ENCODE peak calls at places on chromosomes 13 and 19, in six cellular contexts. One of them, this sample, is unnamed. For H3K4me1, the result is how much of the 10 kb centered on the place peaks cover.

GRCh38 chr19:9986787-9987281 is 23.5 kb downstream of the COL5A3 start:
- DNase-seq in kidney: no peak
- DNase-seq in Peyer's patch: no peak
- DNase-seq in pancreas: no peak
- DNase-seq in GM23338: peak
- DNase-seq in adrenal gland: no peak
- DNase-seq in this sample: no peak

GRCh38 chr13:60148918-60149317 is 14.8 kb downstream of the DIAPH3 start:
- DNase-seq in kidney: no peak
- DNase-seq in Peyer's patch: no peak
- DNase-seq in pancreas: no peak
- DNase-seq in GM23338: no peak
- DNase-seq in adrenal gland: no peak
- DNase-seq in this sample: no peak

GRCh38 chr19:19464339-19465098 is 50.8 kb downstream of the TSSK6 start:
- DNase-seq in kidney: peak
- DNase-seq in Peyer's patch: no peak
- DNase-seq in pancreas: peak
- DNase-seq in GM23338: peak
- DNase-seq in adrenal gland: no peak
- DNase-seq in this sample: no peak

GRCh38 chr13:113427562-113428468 is 25.5 kb downstream of the ADPRHL1 start:
- DNase-seq in kidney: no peak
- DNase-seq in Peyer's patch: no peak
- DNase-seq in pancreas: no peak
- DNase-seq in GM23338: no peak
- DNase-seq in adrenal gland: no peak
- DNase-seq in this sample: no peak

GRCh38 chr13:44470623-44471562 is 97.3 kb downstream of the SERP2 start:
- DNase-seq in kidney: no peak
- DNase-seq in Peyer's patch: no peak
- DNase-seq in pancreas: no peak
- DNase-seq in GM23338: peak
- DNase-seq in adrenal gland: no peak
- DNase-seq in this sample: no peak

GRCh38 chr19:16324384-16325160 is at the start of gene KLF2:
- DNase-seq in kidney: peak
- DNase-seq in Peyer's patch: peak
- DNase-seq in pancreas: peak
- DNase-seq in GM23338: peak
- DNase-seq in adrenal gland: peak
- DNase-seq in this sample: peak

GRCh38 chr13:31670831-31671617 is 68.3 kb upstream of the RXFP2 start:
- DNase-seq in kidney: no peak
- DNase-seq in Peyer's patch: no peak
- DNase-seq in pancreas: no peak
- DNase-seq in GM23338: no peak
- DNase-seq in adrenal gland: no peak
- DNase-seq in this sample: no peak

GRCh38 chr19:18940791-18941627 is at the start of gene HOMER3:
- DNase-seq in kidney: peak
- DNase-seq in Peyer's patch: peak
- DNase-seq in pancreas: peak
- DNase-seq in GM23338: peak
- DNase-seq in adrenal gland: peak
- DNase-seq in this sample: peak

GRCh38 chr13:100280681-100281080 is 191.8 kb downstream of the PCCA start:
- DNase-seq in kidney: no peak
- DNase-seq in Peyer's patch: no peak
- DNase-seq in pancreas: no peak
- DNase-seq in GM23338: no peak
- DNase-seq in adrenal gland: no peak
- DNase-seq in this sample: no peak

GRCh38 chr19:800360-801029 is 3.2 kb downstream of the PTBP1 start:
- DNase-seq in kidney: peak
- DNase-seq in Peyer's patch: no peak
- DNase-seq in pancreas: peak
- DNase-seq in GM23338: no peak
- DNase-seq in adrenal gland: peak
- DNase-seq in this sample: no peak

GRCh38 chr13:22198001-22198400 is 527.1 kb downstream of the FGF9 start:
- DNase-seq in kidney: no peak
- DNase-seq in Peyer's patch: no peak
- DNase-seq in pancreas: peak
- DNase-seq in GM23338: no peak
- DNase-seq in adrenal gland: no peak
- DNase-seq in this sample: no peak

GRCh38 chr19:19445911-19446361 is 40.5 kb downstream of the GATAD2A start:
- DNase-seq in kidney: peak
- DNase-seq in Peyer's patch: no peak
- DNase-seq in pancreas: no peak
- DNase-seq in GM23338: no peak
- DNase-seq in adrenal gland: no peak
- DNase-seq in this sample: peak

GRCh38 chr13:73677041-73677589 is 457.1 kb downstream of the KLF12 start:
- DNase-seq in kidney: no peak
- DNase-seq in Peyer's patch: no peak
- DNase-seq in pancreas: no peak
- DNase-seq in GM23338: no peak
- DNase-seq in adrenal gland: no peak
- DNase-seq in this sample: no peak

GRCh38 chr13:108980237-108980636 is 350.8 kb downstream of the MYO16 start:
- DNase-seq in kidney: no peak
- DNase-seq in Peyer's patch: no peak
- DNase-seq in pancreas: no peak
- DNase-seq in GM23338: no peak
- DNase-seq in adrenal gland: no peak
- DNase-seq in this sample: no peak

GRCh38 chr13:93942016-93942415 is 537.5 kb downstream of the DCT start:
- DNase-seq in kidney: no peak
- DNase-seq in Peyer's patch: no peak
- DNase-seq in pancreas: no peak
- DNase-seq in GM23338: no peak
- DNase-seq in adrenal gland: no peak
- DNase-seq in this sample: no peak

GRCh38 chr19:10533656-10534386 is 9.9 kb upstream of the ATG4D start:
- DNase-seq in kidney: no peak
- DNase-seq in Peyer's patch: no peak
- DNase-seq in pancreas: no peak
- DNase-seq in GM23338: no peak
- DNase-seq in adrenal gland: no peak
- DNase-seq in this sample: no peak

GRCh38 chr13:34411881-34412280 is 530.2 kb upstream of the NBEA start:
- DNase-seq in kidney: no peak
- DNase-seq in Peyer's patch: no peak
- DNase-seq in pancreas: no peak
- DNase-seq in GM23338: no peak
- DNase-seq in adrenal gland: no peak
- DNase-seq in this sample: no peak

GRCh38 chr19:13974073-13974472 is 21.8 kb downstream of the DCAF15 start:
- DNase-seq in kidney: no peak
- DNase-seq in Peyer's patch: no peak
- DNase-seq in pancreas: no peak
- DNase-seq in GM23338: peak
- DNase-seq in adrenal gland: no peak
- DNase-seq in this sample: no peak

GRCh38 chr19:55087542-55087935 is 11.9 kb downstream of the EPS8L1 start:
- DNase-seq in kidney: peak
- DNase-seq in Peyer's patch: no peak
- DNase-seq in pancreas: peak
- DNase-seq in GM23338: peak
- DNase-seq in adrenal gland: no peak
- DNase-seq in this sample: no peak

GRCh38 chr19:56377105-56377924 is 16.0 kb downstream of the ZNF582 start:
- DNase-seq in kidney: no peak
- DNase-seq in Peyer's patch: no peak
- DNase-seq in pancreas: no peak
- DNase-seq in GM23338: peak
- DNase-seq in adrenal gland: no peak
- DNase-seq in this sample: no peak

GRCh38 chr13:49810825-49811526 is 18.5 kb upstream of the KPNA3 start:
- DNase-seq in kidney: no peak
- DNase-seq in Peyer's patch: no peak
- DNase-seq in pancreas: no peak
- DNase-seq in GM23338: no peak
- DNase-seq in adrenal gland: peak
- DNase-seq in this sample: no peak

GRCh38 chr19:43561144-43561970 is 14.0 kb downstream of the XRCC1 start:
- DNase-seq in kidney: peak
- DNase-seq in Peyer's patch: no peak
- DNase-seq in pancreas: no peak
- DNase-seq in GM23338: no peak
- DNase-seq in adrenal gland: no peak
- DNase-seq in this sample: peak

GRCh38 chr19:14113762-14114414 is 3.7 kb downstream of the PRKACA start:
- DNase-seq in kidney: no peak
- DNase-seq in Peyer's patch: no peak
- DNase-seq in pancreas: peak
- DNase-seq in GM23338: peak
- DNase-seq in adrenal gland: peak
- DNase-seq in this sample: peak

GRCh38 chr19:3028305-3029069 is 593 bp downstream of the TLE2 start:
- DNase-seq in kidney: peak
- DNase-seq in Peyer's patch: no peak
- DNase-seq in pancreas: no peak
- DNase-seq in GM23338: peak
- DNase-seq in adrenal gland: no peak
- DNase-seq in this sample: no peak

GRCh38 chr13:25170554-25171107 is 1.5 kb downstream of the AMER2 start:
- DNase-seq in kidney: no peak
- DNase-seq in Peyer's patch: no peak
- DNase-seq in pancreas: no peak
- DNase-seq in GM23338: peak
- DNase-seq in adrenal gland: no peak
- DNase-seq in this sample: no peak

GRCh38 chr13:85985791-85986190 is 186.6 kb upstream of the SLITRK6 start:
- DNase-seq in kidney: no peak
- DNase-seq in Peyer's patch: no peak
- DNase-seq in pancreas: no peak
- DNase-seq in GM23338: no peak
- DNase-seq in adrenal gland: no peak
- DNase-seq in this sample: no peak

GRCh38 chr19:5951338-5951861 is 26.5 kb downstream of the RANBP3 start:
- DNase-seq in kidney: peak
- DNase-seq in Peyer's patch: peak
- DNase-seq in pancreas: no peak
- DNase-seq in GM23338: peak
- DNase-seq in adrenal gland: no peak
- DNase-seq in this sample: peak
- H3K4me1 ChIP-seq in kidney: under half
- H3K4me1 ChIP-seq in Peyer's patch: under half
- H3K4me1 ChIP-seq in pancreas: under half
- H3K4me1 ChIP-seq in GM23338: half or more
- H3K4me1 ChIP-seq in adrenal gland: half or more
- H3K4me1 ChIP-seq in this sample: half or more

DNA sequence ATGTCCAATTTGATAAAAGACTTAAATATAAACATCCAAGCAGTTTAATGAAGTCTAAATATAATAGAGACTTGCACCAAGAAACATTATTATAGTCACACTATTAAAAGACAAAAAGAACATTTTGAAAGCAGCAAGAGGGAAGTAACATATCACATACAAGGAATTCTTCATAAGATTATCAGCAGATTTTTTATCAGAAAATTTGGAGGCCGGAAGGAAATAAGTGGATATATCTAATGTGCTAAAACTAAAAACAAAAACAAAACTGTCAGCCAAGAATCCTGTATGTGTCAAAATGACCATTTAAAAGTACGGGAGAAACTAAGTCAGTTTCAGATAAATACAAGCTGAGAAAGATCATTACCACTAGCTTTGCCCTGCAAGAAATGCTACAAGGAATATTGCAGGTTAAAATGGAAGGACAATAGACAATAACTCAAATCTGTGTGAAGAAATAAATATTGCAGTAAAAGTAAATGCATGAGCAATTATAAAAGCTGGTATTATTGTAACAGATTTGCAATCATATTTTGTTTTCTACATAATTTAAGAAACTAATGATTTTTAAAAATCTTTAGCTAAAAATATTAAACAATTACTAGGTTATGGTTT is 1665.9 kb upstream of the PCDH20 start:
- DNase-seq in kidney: no peak
- DNase-seq in Peyer's patch: no peak
- DNase-seq in pancreas: no peak
- DNase-seq in GM23338: no peak
- DNase-seq in adrenal gland: no peak
- DNase-seq in this sample: no peak
- TF ChIP-seq CTCF in kidney: no peak
- TF ChIP-seq CTCF in Peyer's patch: no peak
- TF ChIP-seq CTCF in pancreas: no peak
- TF ChIP-seq CTCF in GM23338: no peak
- TF ChIP-seq CTCF in adrenal gland: no peak
- TF ChIP-seq CTCF in this sample: no peak

GRCh38 chr13:33224191-33224590 is 61.4 kb downstream of the STARD13 start:
- DNase-seq in kidney: no peak
- DNase-seq in Peyer's patch: no peak
- DNase-seq in pancreas: no peak
- DNase-seq in GM23338: no peak
- DNase-seq in adrenal gland: no peak
- DNase-seq in this sample: no peak

GRCh38 chr13:33219926-33220325 is 65.6 kb downstream of the STARD13 start:
- DNase-seq in kidney: no peak
- DNase-seq in Peyer's patch: no peak
- DNase-seq in pancreas: no peak
- DNase-seq in GM23338: no peak
- DNase-seq in adrenal gland: no peak
- DNase-seq in this sample: no peak

GRCh38 chr13:33228645-33229445 is 56.7 kb downstream of the STARD13 start:
- DNase-seq in kidney: no peak
- DNase-seq in Peyer's patch: no peak
- DNase-seq in pancreas: no peak
- DNase-seq in GM23338: peak
- DNase-seq in adrenal gland: no peak
- DNase-seq in this sample: no peak

GRCh38 chr13:33227927-33228644 is 57.5 kb downstream of the STARD13 start:
- DNase-seq in kidney: no peak
- DNase-seq in Peyer's patch: no peak
- DNase-seq in pancreas: no peak
- DNase-seq in GM23338: no peak
- DNase-seq in adrenal gland: no peak
- DNase-seq in this sample: no peak

GRCh38 chr13:33224686-33225085 is 60.9 kb downstream of the STARD13 start:
- DNase-seq in kidney: no peak
- DNase-seq in Peyer's patch: no peak
- DNase-seq in pancreas: no peak
- DNase-seq in GM23338: no peak
- DNase-seq in adrenal gland: no peak
- DNase-seq in this sample: no peak
- H3K4me1 ChIP-seq in kidney: under half
- H3K4me1 ChIP-seq in Peyer's patch: under half
- H3K4me1 ChIP-seq in pancreas: under half
- H3K4me1 ChIP-seq in GM23338: under half
- H3K4me1 ChIP-seq in adrenal gland: under half
- H3K4me1 ChIP-seq in this sample: under half

DNA sequence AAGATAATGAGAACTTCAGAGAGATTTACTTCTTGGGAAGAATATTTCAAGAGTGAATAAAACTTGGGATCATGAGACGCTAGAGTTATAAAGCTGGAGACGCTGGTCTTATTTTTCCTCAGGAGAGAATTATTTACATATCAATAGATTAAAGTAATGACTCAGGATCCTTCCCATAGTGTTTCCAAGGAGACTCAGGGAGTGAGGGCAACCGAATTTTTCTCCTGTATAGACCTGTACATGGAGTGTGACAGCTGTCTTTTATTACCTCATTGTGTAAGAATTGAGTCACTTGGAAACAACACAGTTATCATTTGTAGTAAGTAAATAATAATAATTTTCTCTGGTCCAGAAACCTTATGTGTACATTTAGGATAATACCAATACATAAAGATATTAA is 1905.5 kb downstream of the OLFM4 start:
- DNase-seq in kidney: no peak
- DNase-seq in Peyer's patch: no peak
- DNase-seq in pancreas: no peak
- DNase-seq in GM23338: peak
- DNase-seq in adrenal gland: no peak
- DNase-seq in this sample: no peak
- TF ChIP-seq CTCF in kidney: no peak
- TF ChIP-seq CTCF in Peyer's patch: no peak
- TF ChIP-seq CTCF in pancreas: no peak
- TF ChIP-seq CTCF in GM23338: no peak
- TF ChIP-seq CTCF in adrenal gland: no peak
- TF ChIP-seq CTCF in this sample: no peak